ENCODE peak calls at places on chromosomes 13 and 19, in seven cellular contexts. One of them, this sample, is unnamed.

GRCh38 chr13:97125810-97126738 is 96.1 kb upstream of the MBNL2 start:
- DNase-seq in tibial artery: no peak
- DNase-seq in fibroblast of lung: no peak
- DNase-seq in ACHN: no peak
- DNase-seq in NCI-H1417: peak; percentile 91
- DNase-seq in nucleus accumbens: no peak
- DNase-seq in activated CD4-positive, CD25-positive, alpha-beta regulatory T cell: no peak
- DNase-seq in this sample: no peak

GRCh38 chr13:23081901-23082300 is 98.9 kb upstream of the SGCG start:
- DNase-seq in NCI-H1417: no peak
- DNase-seq in ACHN: no peak
- DNase-seq in nucleus accumbens: no peak
- DNase-seq in activated CD4-positive, CD25-positive, alpha-beta regulatory T cell: no peak
- DNase-seq in tibial artery: no peak
- DNase-seq in fibroblast of lung: no peak
- DNase-seq in this sample: no peak

GRCh38 chr19:38691938-38692457 is 44.5 kb downstream of the ACTN4 start:
- DNase-seq in NCI-H1417: no peak
- DNase-seq in fibroblast of lung: peak; percentile 96
- DNase-seq in tibial artery: peak; percentile 81
- DNase-seq in ACHN: no peak
- DNase-seq in activated CD4-positive, CD25-positive, alpha-beta regulatory T cell: no peak
- DNase-seq in nucleus accumbens: no peak
- DNase-seq in this sample: peak; percentile 99

GRCh38 chr13:74298912-74299311 is 164.7 kb upstream of the KLF12 start:
- DNase-seq in activated CD4-positive, CD25-positive, alpha-beta regulatory T cell: no peak
- DNase-seq in ACHN: no peak
- DNase-seq in fibroblast of lung: no peak
- DNase-seq in nucleus accumbens: no peak
- DNase-seq in tibial artery: no peak
- DNase-seq in NCI-H1417: no peak
- DNase-seq in this sample: no peak

GRCh38 chr19:33621065-33621785 is 528 bp upstream of the CHST8 start:
- DNase-seq in nucleus accumbens: no peak
- DNase-seq in tibial artery: no peak
- DNase-seq in NCI-H1417: no peak
- DNase-seq in ACHN: no peak
- DNase-seq in activated CD4-positive, CD25-positive, alpha-beta regulatory T cell: no peak
- DNase-seq in fibroblast of lung: no peak
- DNase-seq in this sample: no peak

GRCh38 chr19:2553510-2553909 is 77.6 kb downstream of the GADD45B start:
- DNase-seq in nucleus accumbens: no peak
- DNase-seq in ACHN: no peak
- DNase-seq in tibial artery: no peak
- DNase-seq in activated CD4-positive, CD25-positive, alpha-beta regulatory T cell: no peak
- DNase-seq in fibroblast of lung: no peak
- DNase-seq in NCI-H1417: no peak
- DNase-seq in this sample: no peak

GRCh38 chr19:3031607-3031867 is 2.5 kb upstream of the TLE2 start:
- DNase-seq in nucleus accumbens: no peak
- DNase-seq in NCI-H1417: no peak
- DNase-seq in activated CD4-positive, CD25-positive, alpha-beta regulatory T cell: no peak
- DNase-seq in tibial artery: no peak
- DNase-seq in fibroblast of lung: no peak
- DNase-seq in ACHN: no peak
- DNase-seq in this sample: no peak

GRCh38 chr19:19034204-19034624 is 811 bp downstream of the ARMC6 start:
- DNase-seq in nucleus accumbens: no peak
- DNase-seq in tibial artery: peak; percentile 38
- DNase-seq in activated CD4-positive, CD25-positive, alpha-beta regulatory T cell: peak; percentile 27
- DNase-seq in ACHN: peak; percentile 82
- DNase-seq in fibroblast of lung: peak; percentile 58
- DNase-seq in NCI-H1417: peak; percentile 77
- DNase-seq in this sample: peak; percentile 27

GRCh38 chr13:113970810-113971470 is 2.9 kb downstream of the C13orf46 start:
- DNase-seq in activated CD4-positive, CD25-positive, alpha-beta regulatory T cell: no peak
- DNase-seq in fibroblast of lung: peak; percentile 55
- DNase-seq in nucleus accumbens: no peak
- DNase-seq in tibial artery: no peak
- DNase-seq in NCI-H1417: no peak
- DNase-seq in ACHN: peak; percentile 20
- DNase-seq in this sample: no peak